ENCODE peak calls at places on chromosomes 13 and 19, in four cellular contexts. I, X, R and T are unnamed samples.

GRCh38 chr13:110978390-110978789 is 63.5 kb upstream of the ANKRD10 start:
- DNase-seq in I (no peak), X (peak), R (no peak), T (no peak)

GRCh38 chr19:46337487-46337886 is 9.4 kb upstream of the PPP5C start:
- DNase-seq in I (no peak), X (no peak), R (no peak), T (no peak)

GRCh38 chr13:113935523-113935922 is 38.4 kb downstream of the C13orf46 start:
- DNase-seq in I (no peak), X (no peak), R (no peak), T (no peak)

GRCh38 chr13:32179708-32180107 is 135.5 kb downstream of the ZAR1L start:
- DNase-seq in I (no peak), X (no peak), R (no peak), T (no peak)

GRCh38 chr13:44347905-44348304 is 25.7 kb upstream of the SERP2 start:
- DNase-seq in I (no peak), X (no peak), R (no peak), T (no peak)

GRCh38 chr19:10764340-10764894 is 46.5 kb downstream of the DNM2 start:
- DNase-seq in I (no peak), X (no peak), R (no peak), T (no peak)

GRCh38 chr13:39016789-39017188 is 21.1 kb downstream of the PROSER1 start:
- DNase-seq in I (no peak), X (peak), R (no peak), T (no peak)

GRCh38 chr13:46749951-46750350 is 47.0 kb downstream of the ESD start:
- DNase-seq in I (no peak), X (no peak), R (no peak), T (no peak)

GRCh38 chr19:34712606-34713261 is 21.3 kb upstream of the ZNF181 start:
- DNase-seq in I (no peak), X (peak), R (peak), T (peak)

GRCh38 chr19:2405256-2405655 is 22.1 kb downstream of the TIMM13 start:
- DNase-seq in I (no peak), X (no peak), R (no peak), T (no peak)

GRCh38 chr19:2424686-2425621 is 2.4 kb downstream of the TIMM13 start:
- DNase-seq in I (no peak), X (peak), R (no peak), T (peak)

GRCh38 chr19:29524201-29524911 is 1.4 kb upstream of the VSTM2B start:
- DNase-seq in I (no peak), X (no peak), R (no peak), T (no peak)

GRCh38 chr13:46207828-46208227 is 3.9 kb upstream of the LRRC63 start:
- DNase-seq in I (no peak), X (no peak), R (no peak), T (no peak)

GRCh38 chr13:39201075-39201630 is 162.9 kb downstream of the NHLRC3 start:
- DNase-seq in I (no peak), X (no peak), R (no peak), T (no peak)

GRCh38 chr13:59951011-59951410 is 212.7 kb downstream of the DIAPH3 start:
- DNase-seq in I (no peak), X (no peak), R (no peak), T (no peak)

GRCh38 chr19:8618751-8619150 is 8.2 kb upstream of the ADAMTS10 start:
- DNase-seq in I (no peak), X (no peak), R (no peak), T (no peak)

GRCh38 chr13:27168870-27169525 is 2.6 kb downstream of the USP12 start:
- DNase-seq in I (no peak), X (no peak), R (no peak), T (no peak)

GRCh38 chr13:95603887-95604533 is 40.5 kb downstream of the DZIP1 start:
- DNase-seq in I (no peak), X (peak), R (no peak), T (no peak)

GRCh38 chr19:16898306-16899015 is 9.7 kb downstream of the F2RL3 start:
- DNase-seq in I (no peak), X (no peak), R (no peak), T (no peak)

GRCh38 chr19:16897572-16898056 is 8.8 kb downstream of the F2RL3 start:
- DNase-seq in I (no peak), X (no peak), R (peak), T (no peak)

GRCh38 chr19:16896913-16897571 is 8.2 kb downstream of the F2RL3 start:
- DNase-seq in I (peak), X (peak), R (peak), T (peak)

GRCh38 chr19:16895467-16896097 is 6.8 kb downstream of the F2RL3 start:
- DNase-seq in I (no peak), X (peak), R (no peak), T (no peak)

GRCh38 chr19:16896098-16896912 is 7.5 kb downstream of the F2RL3 start:
- DNase-seq in I (no peak), X (no peak), R (no peak), T (no peak)
- H3K4me3 ChIP-seq in I (no peak), X (peak), R (peak), T (peak)

GRCh38 chr19:4044927-4045557 is 21.7 kb downstream of the ZBTB7A start:
- DNase-seq in I (no peak), X (no peak), R (no peak), T (no peak)
- H3K4me3 ChIP-seq in I (no peak), X (no peak), R (no peak), T (no peak)

GRCh38 chr19:42401365-42402303 is 11.5 kb upstream of the CNFN start:
- DNase-seq in I (peak), X (peak), R (peak), T (no peak)
- H3K4me3 ChIP-seq in I (peak), X (peak), R (peak), T (peak)

GRCh38 chr19:38667552-38668205 is 20.2 kb downstream of the ACTN4 start:
- DNase-seq in I (no peak), X (no peak), R (no peak), T (no peak)
- H3K4me3 ChIP-seq in I (no peak), X (no peak), R (no peak), T (no peak)

GRCh38 chr13:21060063-21060826 is 1.1 kb downstream of the LATS2 start:
- DNase-seq in I (peak), X (peak), R (peak), T (no peak)

GRCh38 chr13:21058361-21058760 is 3.0 kb downstream of the LATS2 start:
- DNase-seq in I (no peak), X (no peak), R (no peak), T (no peak)

GRCh38 chr13:21063031-21063430 is 1.6 kb upstream of the LATS2 start:
- DNase-seq in I (no peak), X (no peak), R (no peak), T (no peak)

GRCh38 chr13:21061077-21061945 is at the start of gene LATS2:
- DNase-seq in I (peak), X (peak), R (peak), T (peak)

GRCh38 chr13:21060827-21061076 is 634 bp downstream of the LATS2 start:
- DNase-seq in I (no peak), X (no peak), R (peak), T (no peak)
- H3K4me3 ChIP-seq in I (no peak), X (peak), R (peak), T (peak)

DNA sequence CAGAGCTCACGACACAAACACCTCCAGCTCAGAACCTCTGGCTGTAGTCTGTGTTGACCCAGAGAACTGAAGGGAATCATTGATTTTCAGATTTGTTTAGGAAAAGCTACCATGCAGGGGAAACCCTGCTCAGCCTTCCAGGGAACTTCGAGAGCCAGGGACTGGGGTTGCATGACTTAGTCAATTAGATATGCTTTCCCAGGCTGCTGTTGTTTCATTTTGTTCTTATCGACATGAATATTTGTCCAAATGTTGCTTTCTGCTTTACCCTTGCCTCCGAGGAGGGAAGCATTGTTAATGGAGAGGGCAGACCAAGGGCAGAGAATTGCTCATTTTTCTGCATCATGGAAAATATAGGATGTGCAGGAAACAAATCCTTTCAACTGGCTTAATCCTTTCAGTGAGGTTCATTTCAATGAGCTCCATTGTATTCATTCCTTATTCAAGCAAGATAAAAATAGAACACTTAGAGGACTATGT is 82.5 kb downstream of the KLF5 start:
- DNase-seq in I (no peak), X (peak), R (no peak), T (no peak)
- H3K4me3 ChIP-seq in I (no peak), X (peak), R (no peak), T (no peak)